ENCODE peak calls at places on chromosomes 11 and 22, in four cellular contexts. One of them, this sample, is unnamed.

GRCh38 chr22:44620129-44620840 is 81.7 kb upstream of the PRR5 start:
- DNase-seq in adrenal gland: peak
- DNase-seq in thyroid gland: peak
- DNase-seq in A549: no peak
- DNase-seq in this sample: no peak

GRCh38 chr11:127106142-127106541 is 105.6 kb upstream of the KIRREL3 start:
- DNase-seq in thyroid gland: peak
- DNase-seq in adrenal gland: no peak
- DNase-seq in A549: no peak
- DNase-seq in this sample: no peak

GRCh38 chr22:22802346-22802970 is 85.2 kb upstream of the IGLL5 start:
- DNase-seq in thyroid gland: no peak
- DNase-seq in adrenal gland: no peak
- DNase-seq in A549: no peak
- DNase-seq in this sample: no peak

GRCh38 chr22:24402460-24403192 is 24.8 kb upstream of the ADORA2A start:
- DNase-seq in thyroid gland: peak
- DNase-seq in adrenal gland: peak
- DNase-seq in A549: peak
- DNase-seq in this sample: no peak

GRCh38 chr11:130070109-130070828 is 575 bp downstream of the APLP2 start:
- DNase-seq in adrenal gland: peak
- DNase-seq in thyroid gland: peak
- DNase-seq in A549: peak
- DNase-seq in this sample: peak

GRCh38 chr11:2566223-2567025 is 121.6 kb downstream of the KCNQ1 start:
- DNase-seq in A549: no peak
- DNase-seq in thyroid gland: peak
- DNase-seq in adrenal gland: no peak
- DNase-seq in this sample: no peak

GRCh38 chr22:29155966-29156365 is 49.7 kb upstream of the EMID1 start:
- DNase-seq in adrenal gland: no peak
- DNase-seq in thyroid gland: no peak
- DNase-seq in A549: no peak
- DNase-seq in this sample: no peak

GRCh38 chr11:63841554-63841953 is 2.6 kb downstream of the MARK2 start:
- DNase-seq in adrenal gland: no peak
- DNase-seq in thyroid gland: peak
- DNase-seq in A549: no peak
- DNase-seq in this sample: no peak

GRCh38 chr11:12544986-12545775 is 129.0 kb upstream of the TEAD1 start:
- DNase-seq in adrenal gland: no peak
- DNase-seq in A549: no peak
- DNase-seq in thyroid gland: no peak
- DNase-seq in this sample: no peak

GRCh38 chr22:25492950-25493790 is 71.3 kb upstream of the GRK3 start:
- DNase-seq in A549: no peak
- DNase-seq in adrenal gland: no peak
- DNase-seq in thyroid gland: no peak
- DNase-seq in this sample: no peak

GRCh38 chr11:45917286-45917622 is 423 bp downstream of the PEX16 start:
- DNase-seq in adrenal gland: no peak
- DNase-seq in thyroid gland: no peak
- DNase-seq in A549: no peak
- DNase-seq in this sample: no peak

GRCh38 chr11:57313071-57313787 is 11.5 kb downstream of the TNKS1BP1 start:
- DNase-seq in adrenal gland: no peak
- DNase-seq in thyroid gland: no peak
- DNase-seq in A549: no peak
- DNase-seq in this sample: no peak

GRCh38 chr11:57409321-57410100 is 17.4 kb downstream of the SLC43A3 start:
- DNase-seq in thyroid gland: no peak
- DNase-seq in adrenal gland: no peak
- DNase-seq in A549: no peak
- DNase-seq in this sample: no peak

GRCh38 chr22:48594016-48594756 is 1233.5 kb downstream of the BRD1 start:
- DNase-seq in thyroid gland: no peak
- DNase-seq in A549: no peak
- DNase-seq in adrenal gland: no peak
- DNase-seq in this sample: no peak

GRCh38 chr11:21278840-21279239 is 609.5 kb downstream of the NELL1 start:
- DNase-seq in thyroid gland: no peak
- DNase-seq in adrenal gland: no peak
- DNase-seq in A549: no peak
- DNase-seq in this sample: no peak

GRCh38 chr11:123179571-123179970 is 15.5 kb downstream of the CLMP start:
- DNase-seq in thyroid gland: peak
- DNase-seq in A549: no peak
- DNase-seq in adrenal gland: no peak
- DNase-seq in this sample: no peak

GRCh38 chr11:110984147-110984546 is 261.4 kb upstream of the POU2AF2 start:
- DNase-seq in adrenal gland: no peak
- DNase-seq in thyroid gland: no peak
- DNase-seq in A549: no peak
- DNase-seq in this sample: no peak

GRCh38 chr11:70948416-70948815 is 304.0 kb downstream of the SHANK2 start:
- DNase-seq in adrenal gland: no peak
- DNase-seq in thyroid gland: peak
- DNase-seq in A549: no peak
- DNase-seq in this sample: no peak

GRCh38 chr11:103661991-103662390 is 374.4 kb upstream of the DDI1 start:
- DNase-seq in A549: no peak
- DNase-seq in adrenal gland: no peak
- DNase-seq in thyroid gland: no peak
- DNase-seq in this sample: no peak

GRCh38 chr11:93857413-93858185 is 7.2 kb upstream of the VSTM5 start:
- DNase-seq in A549: no peak
- DNase-seq in thyroid gland: no peak
- DNase-seq in adrenal gland: no peak
- DNase-seq in this sample: no peak

GRCh38 chr22:23251445-23252093 is 71.3 kb downstream of the BCR start:
- DNase-seq in thyroid gland: no peak
- DNase-seq in adrenal gland: peak
- DNase-seq in A549: peak
- DNase-seq in this sample: no peak

GRCh38 chr11:99814738-99815137 is 794.0 kb downstream of the CNTN5 start:
- DNase-seq in thyroid gland: no peak
- DNase-seq in adrenal gland: no peak
- DNase-seq in A549: no peak
- DNase-seq in this sample: no peak

GRCh38 chr11:7353100-7353499 is 101.4 kb downstream of the SYT9 start:
- DNase-seq in thyroid gland: no peak
- DNase-seq in A549: peak
- DNase-seq in adrenal gland: no peak
- DNase-seq in this sample: peak

GRCh38 chr11:6737872-6738466 is 33.8 kb downstream of the OR2AG2 start:
- DNase-seq in adrenal gland: peak
- DNase-seq in A549: peak
- DNase-seq in thyroid gland: peak
- DNase-seq in this sample: peak

GRCh38 chr22:23910496-23911190 is 16.5 kb downstream of the MIF start:
- DNase-seq in thyroid gland: no peak
- DNase-seq in adrenal gland: no peak
- DNase-seq in A549: no peak
- DNase-seq in this sample: no peak

GRCh38 chr11:81278986-81279385 is 1454.7 kb downstream of the FAM181B start:
- DNase-seq in adrenal gland: no peak
- DNase-seq in thyroid gland: no peak
- DNase-seq in A549: no peak
- DNase-seq in this sample: no peak

GRCh38 chr22:22201185-22201924 is 43.2 kb upstream of the VPREB1 start:
- DNase-seq in adrenal gland: no peak
- DNase-seq in thyroid gland: no peak
- DNase-seq in A549: peak
- DNase-seq in this sample: peak

GRCh38 chr11:20238712-20239111 is 78.4 kb upstream of the DBX1 start:
- DNase-seq in thyroid gland: peak
- DNase-seq in adrenal gland: no peak
- DNase-seq in A549: no peak
- DNase-seq in this sample: no peak

GRCh38 chr11:114366331-114367243 is 33.7 kb downstream of the C11orf71 start:
- DNase-seq in A549: no peak
- DNase-seq in adrenal gland: no peak
- DNase-seq in thyroid gland: no peak
- DNase-seq in this sample: no peak

GRCh38 chr11:126348806-126349582 is 6.5 kb upstream of the ST3GAL4 start:
- DNase-seq in thyroid gland: no peak
- DNase-seq in adrenal gland: no peak
- DNase-seq in A549: no peak
- DNase-seq in this sample: no peak

GRCh38 chr11:85752890-85753581 is 57.9 kb downstream of the SYTL2 start:
- DNase-seq in adrenal gland: no peak
- DNase-seq in A549: no peak
- DNase-seq in thyroid gland: peak
- DNase-seq in this sample: no peak

GRCh38 chr11:17263803-17264202 is 12.7 kb upstream of the NUCB2 start:
- DNase-seq in thyroid gland: no peak
- DNase-seq in adrenal gland: no peak
- DNase-seq in A549: no peak
- DNase-seq in this sample: no peak

GRCh38 chr22:48061726-48062125 is 1299.3 kb downstream of the TBC1D22A start:
- DNase-seq in thyroid gland: no peak
- DNase-seq in A549: no peak
- DNase-seq in adrenal gland: no peak
- DNase-seq in this sample: no peak

GRCh38 chr22:25838960-25839741 is 97.2 kb downstream of the MYO18B start:
- DNase-seq in thyroid gland: no peak
- DNase-seq in adrenal gland: no peak
- DNase-seq in A549: no peak
- DNase-seq in this sample: no peak

DNA sequence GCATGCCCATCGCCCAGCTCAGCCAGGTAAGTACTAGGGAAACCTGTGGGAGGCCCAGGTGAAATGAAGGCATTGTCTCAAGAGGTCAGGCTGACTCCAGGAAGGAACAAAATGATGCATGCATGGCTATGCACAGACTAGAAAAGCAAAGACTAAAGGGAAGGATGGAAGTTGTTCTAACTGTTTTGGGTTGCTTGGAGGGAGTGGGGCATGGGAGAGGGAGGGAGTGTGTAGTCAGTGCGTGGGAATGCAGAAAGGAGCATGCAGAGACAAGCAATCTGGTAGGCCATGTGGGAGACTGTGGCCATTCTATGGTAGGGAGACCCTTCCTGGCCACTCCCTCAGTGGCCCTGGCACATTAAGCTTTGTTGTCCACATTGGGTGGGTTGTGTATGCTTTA is 2.9 kb downstream of the MICAL3 start:
- DNase-seq in A549: no peak
- DNase-seq in adrenal gland: no peak
- DNase-seq in thyroid gland: no peak
- DNase-seq in this sample: no peak
- TF ChIP-seq POLR2A in A549: no peak
- TF ChIP-seq POLR2A in adrenal gland: no peak
- TF ChIP-seq POLR2A in thyroid gland: no peak
- TF ChIP-seq POLR2A in this sample: no peak

GRCh38 chr22:36344106-36344827 is 43.5 kb downstream of the MYH9 start:
- DNase-seq in thyroid gland: no peak
- DNase-seq in A549: no peak
- DNase-seq in adrenal gland: no peak
- DNase-seq in this sample: no peak
- TF ChIP-seq POLR2A in thyroid gland: no peak
- TF ChIP-seq POLR2A in A549: no peak
- TF ChIP-seq POLR2A in adrenal gland: no peak
- TF ChIP-seq POLR2A in this sample: peak

GRCh38 chr11:66312549-66313320 is 4.1 kb downstream of the CD248 start:
- DNase-seq in thyroid gland: peak
- DNase-seq in A549: peak
- DNase-seq in adrenal gland: peak
- DNase-seq in this sample: peak
- TF ChIP-seq POLR2A in thyroid gland: no peak
- TF ChIP-seq POLR2A in A549: peak
- TF ChIP-seq POLR2A in adrenal gland: peak
- TF ChIP-seq POLR2A in this sample: no peak

GRCh38 chr11:35006389-35007128 is 90.1 kb downstream of the PDHX start:
- DNase-seq in A549: no peak
- DNase-seq in adrenal gland: no peak
- DNase-seq in thyroid gland: no peak
- DNase-seq in this sample: no peak

GRCh38 chr11:35009191-35009940 is 92.9 kb downstream of the PDHX start:
- DNase-seq in A549: peak
- DNase-seq in thyroid gland: no peak
- DNase-seq in adrenal gland: no peak
- DNase-seq in this sample: no peak

GRCh38 chr11:35005156-35005780 is 88.8 kb downstream of the PDHX start:
- DNase-seq in adrenal gland: no peak
- DNase-seq in A549: no peak
- DNase-seq in thyroid gland: no peak
- DNase-seq in this sample: no peak

GRCh38 chr11:35009941-35010337 is 93.5 kb downstream of the PDHX start:
- DNase-seq in adrenal gland: no peak
- DNase-seq in A549: peak
- DNase-seq in thyroid gland: no peak
- DNase-seq in this sample: no peak

DNA sequence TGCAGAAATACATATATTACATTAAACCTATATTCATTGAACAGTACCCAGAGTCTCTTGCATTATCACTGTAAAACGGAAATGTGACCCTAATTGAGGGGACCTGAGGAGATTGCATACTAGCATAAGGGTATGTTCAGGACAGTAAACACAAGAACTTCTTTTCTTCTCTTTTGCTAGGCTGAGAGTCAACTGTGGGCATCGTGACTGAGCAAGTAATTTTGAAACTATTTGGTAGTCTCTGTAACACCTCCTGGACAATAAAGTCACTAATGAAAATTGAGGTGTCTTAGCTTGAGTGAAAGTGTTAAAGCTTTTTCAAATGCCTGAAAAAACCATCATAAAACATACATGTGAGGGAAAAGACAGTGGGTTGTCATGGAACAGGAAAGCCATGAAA is 90.9 kb downstream of the PDHX start:
- DNase-seq in thyroid gland: no peak
- DNase-seq in adrenal gland: no peak
- DNase-seq in A549: no peak
- DNase-seq in this sample: no peak
- TF ChIP-seq POLR2A in thyroid gland: no peak
- TF ChIP-seq POLR2A in adrenal gland: no peak
- TF ChIP-seq POLR2A in A549: no peak
- TF ChIP-seq POLR2A in this sample: peak

This sample was measured in GM12891.